ENCODE peak calls at places on chromosomes 5 and 9, in eight cellular contexts. W is K562, Y is prostate gland, K is HCT116, H is breast epithelium, D is Panc1, L is SK-N-SH, T is sigmoid colon. J is an unnamed sample.
A peak's percentile ranks its signal among the peaks of the same experiment; 100 is the strongest.

GRCh38 chr5:38922199-38922598 is 76.4 kb downstream of the OSMR start:
- DNase-seq in Y (peak; percentile 55), K (peak; percentile 22), H (no peak), D (peak; percentile 45), T (no peak), W (peak; percentile 81), L (peak; percentile 64), J (no peak)

GRCh38 chr5:43065384-43066230 is 25.5 kb upstream of the ANXA2R start:
- DNase-seq in T (peak; percentile 86), D (peak; percentile 59), W (no peak), H (peak; percentile 66), K (no peak), Y (peak; percentile 26), L (no peak), J (peak; percentile 91)

GRCh38 chr9:102445181-102445747 is 549.9 kb upstream of the CYLC2 start:
- DNase-seq in K (no peak), H (no peak), L (no peak), W (no peak), Y (no peak), T (no peak), D (no peak), J (no peak)

GRCh38 chr9:87282477-87282991 is 215.1 kb upstream of the DAPK1 start:
- DNase-seq in D (no peak), K (no peak), T (no peak), W (no peak), Y (no peak), H (no peak), L (no peak), J (no peak)

GRCh38 chr5:124692324-124692723 is 54.1 kb downstream of the ZNF608 start:
- DNase-seq in K (no peak), W (no peak), H (no peak), D (no peak), L (no peak), Y (no peak), T (no peak), J (no peak)

GRCh38 chr9:121720311-121720991 is 69.0 kb downstream of the DAB2IP start:
- DNase-seq in K (no peak), L (no peak), W (no peak), H (no peak), T (no peak), Y (no peak), D (no peak), J (no peak)

GRCh38 chr5:116778015-116778414 is 203.4 kb upstream of the SEMA6A start:
- DNase-seq in L (no peak), T (no peak), K (no peak), D (no peak), Y (no peak), H (no peak), W (no peak), J (no peak)

GRCh38 chr5:53126514-53126913 is 17.0 kb upstream of the MOCS2 start:
- DNase-seq in H (no peak), Y (no peak), L (no peak), D (no peak), K (no peak), T (no peak), W (no peak), J (no peak)

GRCh38 chr5:80245986-80246781 is 9.7 kb downstream of the SERINC5 start:
- DNase-seq in H (no peak), K (no peak), T (no peak), L (no peak), D (no peak), W (no peak), Y (no peak), J (no peak)

GRCh38 chr5:13632676-13633075 is 311.8 kb downstream of the DNAH5 start:
- DNase-seq in K (no peak), D (no peak), H (no peak), L (no peak), T (no peak), Y (no peak), W (no peak), J (no peak)

GRCh38 chr9:3993783-3994182 is 306.1 kb downstream of the GLIS3 start:
- DNase-seq in Y (no peak), D (no peak), T (no peak), W (no peak), K (no peak), L (no peak), H (no peak), J (no peak)

GRCh38 chr5:159441441-159441840 is 111.2 kb upstream of the IL12B start:
- DNase-seq in H (no peak), T (no peak), D (no peak), W (no peak), Y (no peak), L (peak; percentile 31), K (peak; percentile 15), J (no peak)

GRCh38 chr5:159444441-159445082 is 114.3 kb upstream of the IL12B start:
- DNase-seq in K (peak; percentile 29), T (no peak), D (peak; percentile 76), H (no peak), W (peak; percentile 20), L (peak; percentile 44), Y (peak; percentile 28), J (no peak)

GRCh38 chr5:159440948-159441347 is 110.7 kb upstream of the IL12B start:
- DNase-seq in W (no peak), T (no peak), L (no peak), K (no peak), Y (no peak), H (no peak), D (no peak), J (no peak)

GRCh38 chr5:159440235-159440634 is 109.9 kb upstream of the IL12B start:
- DNase-seq in W (no peak), Y (no peak), T (no peak), K (no peak), L (no peak), H (no peak), D (no peak), J (no peak)

GRCh38 chr5:159442210-159442850 is 112.0 kb upstream of the IL12B start:
- DNase-seq in W (no peak), T (peak; percentile 72), Y (no peak), H (no peak), D (no peak), L (no peak), K (no peak), J (no peak)
- TF ChIP-seq POLR2AphosphoS5 in W (no peak), T (no peak), Y (no peak), H (no peak), D (no peak), L (no peak), K (no peak), J (no peak)

GRCh38 chr9:91902465-91903125 is 47.4 kb downstream of the ROR2 start:
- DNase-seq in K (no peak), H (no peak), T (no peak), L (no peak), Y (no peak), W (no peak), D (no peak), J (no peak)

GRCh38 chr9:91897201-91897600 is 52.8 kb downstream of the ROR2 start:
- DNase-seq in T (no peak), H (no peak), Y (no peak), D (no peak), W (no peak), K (no peak), L (no peak), J (no peak)

GRCh38 chr9:91900057-91900816 is 49.8 kb downstream of the ROR2 start:
- DNase-seq in H (no peak), T (peak; percentile 88), L (peak; percentile 86), K (no peak), Y (no peak), D (no peak), W (peak; percentile 92), J (peak; percentile 91)

GRCh38 chr9:91898451-91899433 is 51.3 kb downstream of the ROR2 start:
- DNase-seq in K (no peak), T (peak; percentile 92), L (peak; percentile 68), Y (peak; percentile 93), W (peak; percentile 79), D (no peak), H (peak; percentile 44), J (no peak)

GRCh38 chr9:91899611-91900010 is 50.4 kb downstream of the ROR2 start:
- DNase-seq in L (no peak), K (no peak), W (no peak), H (no peak), Y (no peak), T (no peak), D (no peak), J (no peak)
- H3K4me1 ChIP-seq in L (peaks cover 18% of the 10 kb centered on the region), K (no peaks in the 10 kb centered on the region), W (peaks cover 83% of the 10 kb centered on the region), H (peaks cover 5% of the 10 kb centered on the region), Y (peaks cover 61% of the 10 kb centered on the region), T (no peaks in the 10 kb centered on the region), D (peaks cover 4% of the 10 kb centered on the region), J (peaks cover 100% of the 10 kb centered on the region)

DNA sequence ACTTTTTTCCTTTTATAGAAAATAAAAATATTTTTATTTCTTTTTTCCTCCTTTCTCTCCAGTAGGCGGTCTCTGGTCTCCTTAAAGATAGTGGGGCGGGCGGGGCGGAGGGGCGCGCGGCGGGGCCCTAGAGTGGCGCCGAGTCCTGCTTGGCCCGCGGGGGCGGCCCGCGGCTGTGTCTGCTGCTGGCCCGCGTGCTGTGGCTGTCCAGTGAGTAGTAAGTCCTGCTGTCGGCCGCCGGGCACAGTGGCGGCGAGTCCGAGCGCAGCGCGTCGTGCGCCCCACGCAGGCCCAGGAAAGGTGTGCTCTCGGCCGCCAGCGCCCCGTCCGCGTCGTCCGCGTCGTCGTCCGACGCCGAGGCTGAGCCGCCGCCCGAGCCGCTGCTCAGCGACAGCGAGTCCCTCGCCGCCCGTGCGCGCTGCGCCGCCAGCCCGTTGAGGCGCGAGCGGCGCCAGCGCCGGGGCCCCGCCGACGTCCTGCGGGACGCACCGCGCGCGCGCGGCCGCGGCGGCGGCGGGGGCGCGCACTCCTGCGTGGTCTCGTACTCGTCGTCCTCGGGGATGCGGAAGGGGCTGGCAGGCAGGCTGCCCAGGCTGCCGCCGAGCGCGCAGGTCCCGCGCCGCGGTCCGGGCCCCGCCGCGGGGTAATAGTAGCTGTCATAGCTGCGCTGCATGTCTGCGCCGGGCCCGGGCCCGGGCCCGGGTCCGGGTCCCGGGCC is 52.3 kb downstream of the PSD2 start:
- DNase-seq in L (peak; percentile 95), Y (no peak), D (no peak), K (no peak), W (peak; percentile 28), T (peak; percentile 78), H (no peak), J (no peak)
- TF ChIP-seq POLR2AphosphoS5 in L (no peak), Y (no peak), D (no peak), K (peak; percentile 71), W (no peak), T (no peak), H (no peak), J (no peak)

DNA sequence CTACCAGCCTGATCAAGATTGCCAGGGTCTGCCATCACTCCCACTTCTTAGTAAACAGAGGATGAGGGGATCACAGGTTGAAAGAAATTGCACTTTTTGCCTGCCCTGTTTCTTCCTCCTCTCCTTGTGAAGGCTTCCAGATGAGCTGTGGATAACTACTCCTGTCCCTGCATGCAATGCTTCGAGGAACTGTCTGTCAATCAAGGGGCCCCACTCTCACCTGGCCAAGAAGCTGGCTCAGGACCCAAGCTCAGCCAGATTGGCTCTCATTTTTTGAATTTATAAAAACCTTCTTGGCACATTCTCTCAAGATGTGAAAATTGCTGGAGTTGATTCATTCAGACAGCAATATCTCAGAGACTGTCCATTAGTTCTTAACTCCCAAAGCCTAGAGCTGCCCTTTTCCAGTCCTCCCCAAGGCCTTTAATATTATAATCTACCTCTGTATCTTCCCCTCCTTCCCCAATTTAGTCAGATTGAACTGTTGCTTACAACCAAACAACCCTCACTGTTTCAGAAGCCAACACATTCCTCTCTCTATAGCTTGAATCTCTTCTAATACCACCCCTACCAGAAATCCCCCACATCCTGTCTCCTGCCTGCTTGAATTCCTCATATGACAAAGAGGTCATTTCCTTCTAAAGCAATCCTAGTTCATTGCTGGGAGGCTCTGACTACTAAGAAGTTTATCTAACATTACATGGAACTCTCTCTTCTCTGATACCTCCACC is 11.3 kb downstream of the SPARC start:
- DNase-seq in K (no peak), D (no peak), W (no peak), H (no peak), L (no peak), Y (no peak), T (peak; percentile 41), J (no peak)
- H3K4me1 ChIP-seq in K (peaks cover 17% of the 10 kb centered on the region), D (peaks cover 20% of the 10 kb centered on the region), W (no peaks in the 10 kb centered on the region), H (peaks cover 10% of the 10 kb centered on the region), L (peaks cover 78% of the 10 kb centered on the region), Y (peaks cover 6% of the 10 kb centered on the region), T (no peaks in the 10 kb centered on the region), J (peaks cover 94% of the 10 kb centered on the region)